ENCODE peak calls at places on chromosomes 16 and 17, in eight cellular contexts. One of them, this sample, is unnamed.

GRCh38 chr17:81815646-81815985 is 11.7 kb downstream of the GCGR start:
- DNase-seq in Right ventricle myocardium superior: no peak
- DNase-seq in skeletal muscle cell: no peak
- DNase-seq in DMS 273 treated with DMSO at 0.1 percent for 48 hours: no peak
- DNase-seq in stimulated activated CD4-positive, alpha-beta T cell treated with anti-CD3 and anti-CD28 coated beads, Interleukin-15, amount 100 ng/mL, for 1 hour: no peak
- DNase-seq in activated T-cell treated with anti-CD3 and anti-CD28 coated beads for 24 hours: no peak
- DNase-seq in caudate nucleus: no peak
- DNase-seq in progenitor cell of endocrine pancreas: no peak
- DNase-seq in this sample: no peak

GRCh38 chr16:2475413-2476344 is 752 bp downstream of the TBC1D24 start:
- DNase-seq in Right ventricle myocardium superior: no peak
- DNase-seq in skeletal muscle cell: no peak
- DNase-seq in DMS 273 treated with DMSO at 0.1 percent for 48 hours: no peak
- DNase-seq in stimulated activated CD4-positive, alpha-beta T cell treated with anti-CD3 and anti-CD28 coated beads, Interleukin-15, amount 100 ng/mL, for 1 hour: peak; percentile 17
- DNase-seq in activated T-cell treated with anti-CD3 and anti-CD28 coated beads for 24 hours: no peak
- DNase-seq in caudate nucleus: peak; percentile 49
- DNase-seq in progenitor cell of endocrine pancreas: no peak
- DNase-seq in this sample: no peak

GRCh38 chr17:47189732-47190621 is 882 bp upstream of the CDC27 start:
- DNase-seq in Right ventricle myocardium superior: no peak
- DNase-seq in skeletal muscle cell: no peak
- DNase-seq in DMS 273 treated with DMSO at 0.1 percent for 48 hours: no peak
- DNase-seq in stimulated activated CD4-positive, alpha-beta T cell treated with anti-CD3 and anti-CD28 coated beads, Interleukin-15, amount 100 ng/mL, for 1 hour: no peak
- DNase-seq in activated T-cell treated with anti-CD3 and anti-CD28 coated beads for 24 hours: no peak
- DNase-seq in caudate nucleus: no peak
- DNase-seq in progenitor cell of endocrine pancreas: no peak
- DNase-seq in this sample: no peak

GRCh38 chr17:57599271-57600045 is 145.6 kb downstream of the CCDC182 start:
- DNase-seq in Right ventricle myocardium superior: no peak
- DNase-seq in skeletal muscle cell: no peak
- DNase-seq in DMS 273 treated with DMSO at 0.1 percent for 48 hours: no peak
- DNase-seq in stimulated activated CD4-positive, alpha-beta T cell treated with anti-CD3 and anti-CD28 coated beads, Interleukin-15, amount 100 ng/mL, for 1 hour: no peak
- DNase-seq in activated T-cell treated with anti-CD3 and anti-CD28 coated beads for 24 hours: no peak
- DNase-seq in caudate nucleus: no peak
- DNase-seq in progenitor cell of endocrine pancreas: no peak
- DNase-seq in this sample: peak; percentile 40

GRCh38 chr16:35909351-35909954 is 2450.0 kb downstream of the TP53TG3F start:
- DNase-seq in Right ventricle myocardium superior: no peak
- DNase-seq in skeletal muscle cell: no peak
- DNase-seq in DMS 273 treated with DMSO at 0.1 percent for 48 hours: no peak
- DNase-seq in stimulated activated CD4-positive, alpha-beta T cell treated with anti-CD3 and anti-CD28 coated beads, Interleukin-15, amount 100 ng/mL, for 1 hour: no peak
- DNase-seq in activated T-cell treated with anti-CD3 and anti-CD28 coated beads for 24 hours: no peak
- DNase-seq in caudate nucleus: no peak
- DNase-seq in progenitor cell of endocrine pancreas: no peak
- DNase-seq in this sample: no peak

GRCh38 chr17:50469005-50469605 is 425 bp upstream of the CHAD start:
- DNase-seq in Right ventricle myocardium superior: no peak
- DNase-seq in skeletal muscle cell: no peak
- DNase-seq in DMS 273 treated with DMSO at 0.1 percent for 48 hours: no peak
- DNase-seq in stimulated activated CD4-positive, alpha-beta T cell treated with anti-CD3 and anti-CD28 coated beads, Interleukin-15, amount 100 ng/mL, for 1 hour: no peak
- DNase-seq in activated T-cell treated with anti-CD3 and anti-CD28 coated beads for 24 hours: no peak
- DNase-seq in caudate nucleus: no peak
- DNase-seq in progenitor cell of endocrine pancreas: no peak
- DNase-seq in this sample: no peak

GRCh38 chr17:35715416-35715815 is 16.0 kb upstream of the RASL10B start:
- DNase-seq in Right ventricle myocardium superior: no peak
- DNase-seq in skeletal muscle cell: no peak
- DNase-seq in DMS 273 treated with DMSO at 0.1 percent for 48 hours: no peak
- DNase-seq in stimulated activated CD4-positive, alpha-beta T cell treated with anti-CD3 and anti-CD28 coated beads, Interleukin-15, amount 100 ng/mL, for 1 hour: no peak
- DNase-seq in activated T-cell treated with anti-CD3 and anti-CD28 coated beads for 24 hours: no peak
- DNase-seq in caudate nucleus: no peak
- DNase-seq in progenitor cell of endocrine pancreas: no peak
- DNase-seq in this sample: no peak

GRCh38 chr16:86880316-86881117 is 302.2 kb downstream of the FOXL1 start:
- DNase-seq in Right ventricle myocardium superior: no peak
- DNase-seq in skeletal muscle cell: no peak
- DNase-seq in DMS 273 treated with DMSO at 0.1 percent for 48 hours: no peak
- DNase-seq in stimulated activated CD4-positive, alpha-beta T cell treated with anti-CD3 and anti-CD28 coated beads, Interleukin-15, amount 100 ng/mL, for 1 hour: no peak
- DNase-seq in activated T-cell treated with anti-CD3 and anti-CD28 coated beads for 24 hours: no peak
- DNase-seq in caudate nucleus: no peak
- DNase-seq in progenitor cell of endocrine pancreas: no peak
- DNase-seq in this sample: no peak

GRCh38 chr17:8944083-8944482 is 21.4 kb downstream of the PIK3R5 start:
- DNase-seq in Right ventricle myocardium superior: no peak
- DNase-seq in skeletal muscle cell: no peak
- DNase-seq in DMS 273 treated with DMSO at 0.1 percent for 48 hours: no peak
- DNase-seq in stimulated activated CD4-positive, alpha-beta T cell treated with anti-CD3 and anti-CD28 coated beads, Interleukin-15, amount 100 ng/mL, for 1 hour: no peak
- DNase-seq in activated T-cell treated with anti-CD3 and anti-CD28 coated beads for 24 hours: no peak
- DNase-seq in caudate nucleus: no peak
- DNase-seq in progenitor cell of endocrine pancreas: no peak
- DNase-seq in this sample: no peak

GRCh38 chr16:2082983-2083364 is 35.2 kb downstream of the TSC2 start:
- DNase-seq in Right ventricle myocardium superior: no peak
- DNase-seq in skeletal muscle cell: no peak
- DNase-seq in DMS 273 treated with DMSO at 0.1 percent for 48 hours: no peak
- DNase-seq in stimulated activated CD4-positive, alpha-beta T cell treated with anti-CD3 and anti-CD28 coated beads, Interleukin-15, amount 100 ng/mL, for 1 hour: no peak
- DNase-seq in activated T-cell treated with anti-CD3 and anti-CD28 coated beads for 24 hours: no peak
- DNase-seq in caudate nucleus: no peak
- DNase-seq in progenitor cell of endocrine pancreas: no peak
- DNase-seq in this sample: no peak

GRCh38 chr17:47866941-47867340 is 16.0 kb upstream of the SP6 start:
- DNase-seq in Right ventricle myocardium superior: no peak
- DNase-seq in skeletal muscle cell: no peak
- DNase-seq in DMS 273 treated with DMSO at 0.1 percent for 48 hours: no peak
- DNase-seq in stimulated activated CD4-positive, alpha-beta T cell treated with anti-CD3 and anti-CD28 coated beads, Interleukin-15, amount 100 ng/mL, for 1 hour: no peak
- DNase-seq in activated T-cell treated with anti-CD3 and anti-CD28 coated beads for 24 hours: no peak
- DNase-seq in caudate nucleus: no peak
- DNase-seq in progenitor cell of endocrine pancreas: no peak
- DNase-seq in this sample: no peak

GRCh38 chr17:48767263-48767774 is 38.8 kb upstream of the HOXB13 start:
- DNase-seq in Right ventricle myocardium superior: no peak
- DNase-seq in skeletal muscle cell: no peak
- DNase-seq in DMS 273 treated with DMSO at 0.1 percent for 48 hours: no peak
- DNase-seq in stimulated activated CD4-positive, alpha-beta T cell treated with anti-CD3 and anti-CD28 coated beads, Interleukin-15, amount 100 ng/mL, for 1 hour: no peak
- DNase-seq in activated T-cell treated with anti-CD3 and anti-CD28 coated beads for 24 hours: no peak
- DNase-seq in caudate nucleus: no peak
- DNase-seq in progenitor cell of endocrine pancreas: no peak
- DNase-seq in this sample: no peak

GRCh38 chr16:86126891-86127290 is 227.9 kb downstream of the IRF8 start:
- DNase-seq in Right ventricle myocardium superior: no peak
- DNase-seq in skeletal muscle cell: no peak
- DNase-seq in DMS 273 treated with DMSO at 0.1 percent for 48 hours: no peak
- DNase-seq in stimulated activated CD4-positive, alpha-beta T cell treated with anti-CD3 and anti-CD28 coated beads, Interleukin-15, amount 100 ng/mL, for 1 hour: no peak
- DNase-seq in activated T-cell treated with anti-CD3 and anti-CD28 coated beads for 24 hours: no peak
- DNase-seq in caudate nucleus: no peak
- DNase-seq in progenitor cell of endocrine pancreas: no peak
- DNase-seq in this sample: no peak

GRCh38 chr16:28497386-28497785 is 2.9 kb downstream of the APOBR start:
- DNase-seq in Right ventricle myocardium superior: no peak
- DNase-seq in skeletal muscle cell: no peak
- DNase-seq in DMS 273 treated with DMSO at 0.1 percent for 48 hours: no peak
- DNase-seq in stimulated activated CD4-positive, alpha-beta T cell treated with anti-CD3 and anti-CD28 coated beads, Interleukin-15, amount 100 ng/mL, for 1 hour: no peak
- DNase-seq in activated T-cell treated with anti-CD3 and anti-CD28 coated beads for 24 hours: no peak
- DNase-seq in caudate nucleus: no peak
- DNase-seq in progenitor cell of endocrine pancreas: no peak
- DNase-seq in this sample: no peak

GRCh38 chr17:17837966-17838962 is 1.5 kb upstream of the SREBF1 start:
- DNase-seq in Right ventricle myocardium superior: peak; percentile 76
- DNase-seq in skeletal muscle cell: no peak
- DNase-seq in DMS 273 treated with DMSO at 0.1 percent for 48 hours: no peak
- DNase-seq in stimulated activated CD4-positive, alpha-beta T cell treated with anti-CD3 and anti-CD28 coated beads, Interleukin-15, amount 100 ng/mL, for 1 hour: no peak
- DNase-seq in activated T-cell treated with anti-CD3 and anti-CD28 coated beads for 24 hours: no peak
- DNase-seq in caudate nucleus: no peak
- DNase-seq in progenitor cell of endocrine pancreas: no peak
- DNase-seq in this sample: no peak

GRCh38 chr17:8015957-8016631 is 13.7 kb downstream of the GUCY2D start:
- DNase-seq in Right ventricle myocardium superior: no peak
- DNase-seq in skeletal muscle cell: no peak
- DNase-seq in DMS 273 treated with DMSO at 0.1 percent for 48 hours: no peak
- DNase-seq in stimulated activated CD4-positive, alpha-beta T cell treated with anti-CD3 and anti-CD28 coated beads, Interleukin-15, amount 100 ng/mL, for 1 hour: no peak
- DNase-seq in activated T-cell treated with anti-CD3 and anti-CD28 coated beads for 24 hours: no peak
- DNase-seq in caudate nucleus: peak; percentile 34
- DNase-seq in progenitor cell of endocrine pancreas: no peak
- DNase-seq in this sample: no peak

GRCh38 chr16:10015397-10015796 is 166.8 kb downstream of the GRIN2A start:
- DNase-seq in Right ventricle myocardium superior: no peak
- DNase-seq in skeletal muscle cell: no peak
- DNase-seq in DMS 273 treated with DMSO at 0.1 percent for 48 hours: no peak
- DNase-seq in stimulated activated CD4-positive, alpha-beta T cell treated with anti-CD3 and anti-CD28 coated beads, Interleukin-15, amount 100 ng/mL, for 1 hour: no peak
- DNase-seq in activated T-cell treated with anti-CD3 and anti-CD28 coated beads for 24 hours: no peak
- DNase-seq in caudate nucleus: no peak
- DNase-seq in progenitor cell of endocrine pancreas: no peak
- DNase-seq in this sample: no peak